ENCODE peak calls at places on chromosomes 6 and 20, in five cellular contexts. One of them, this sample, is unnamed. For H3K79me2, the result is how much of the 10 kb centered on the place peaks cover.

GRCh38 chr20:16107172-16107870 is 465.9 kb downstream of the KIF16B start:
- DNase-seq in SK-N-SH: peak
- DNase-seq in HepG2: no peak
- DNase-seq in K562: no peak
- DNase-seq in GM12878: no peak
- DNase-seq in this sample: no peak

GRCh38 chr6:57086843-57087242 is 3.1 kb upstream of the ZNF451 start:
- DNase-seq in GM12878: no peak
- DNase-seq in K562: no peak
- DNase-seq in SK-N-SH: no peak
- DNase-seq in HepG2: peak
- DNase-seq in this sample: no peak

GRCh38 chr6:71248866-71249265 is 39.7 kb upstream of the OGFRL1 start:
- DNase-seq in K562: no peak
- DNase-seq in HepG2: no peak
- DNase-seq in GM12878: no peak
- DNase-seq in SK-N-SH: no peak
- DNase-seq in this sample: no peak

GRCh38 chr6:44126320-44127149 is 717 bp downstream of the MRPL14 start:
- DNase-seq in GM12878: peak
- DNase-seq in K562: peak
- DNase-seq in SK-N-SH: peak
- DNase-seq in HepG2: peak
- DNase-seq in this sample: no peak

GRCh38 chr20:44083220-44083933 is 103.6 kb downstream of the JPH2 start:
- DNase-seq in GM12878: no peak
- DNase-seq in HepG2: no peak
- DNase-seq in K562: no peak
- DNase-seq in SK-N-SH: peak
- DNase-seq in this sample: no peak

GRCh38 chr20:64049060-64049886 is at the start of gene SOX18:
- DNase-seq in HepG2: no peak
- DNase-seq in SK-N-SH: peak
- DNase-seq in GM12878: no peak
- DNase-seq in K562: peak
- DNase-seq in this sample: no peak

GRCh38 chr6:90284236-90284744 is 12.4 kb downstream of the BACH2 start:
- DNase-seq in K562: peak
- DNase-seq in HepG2: no peak
- DNase-seq in SK-N-SH: no peak
- DNase-seq in GM12878: no peak
- DNase-seq in this sample: no peak

GRCh38 chr20:35515949-35516645 is 13.4 kb downstream of the C20orf173 start:
- DNase-seq in HepG2: no peak
- DNase-seq in SK-N-SH: no peak
- DNase-seq in GM12878: no peak
- DNase-seq in K562: peak
- DNase-seq in this sample: no peak

GRCh38 chr20:11044561-11044960 is 370.8 kb upstream of the JAG1 start:
- DNase-seq in HepG2: no peak
- DNase-seq in GM12878: no peak
- DNase-seq in SK-N-SH: no peak
- DNase-seq in K562: no peak
- DNase-seq in this sample: no peak

GRCh38 chr6:33160728-33161323 is 31.4 kb downstream of the COL11A2 start:
- DNase-seq in SK-N-SH: peak
- DNase-seq in GM12878: no peak
- DNase-seq in HepG2: no peak
- DNase-seq in K562: no peak
- DNase-seq in this sample: no peak

GRCh38 chr6:23523771-23524170 is 602.2 kb upstream of the NRSN1 start:
- DNase-seq in K562: no peak
- DNase-seq in SK-N-SH: peak
- DNase-seq in HepG2: no peak
- DNase-seq in GM12878: no peak
- DNase-seq in this sample: no peak

GRCh38 chr6:122995930-122996796 is at the start of gene CLVS2:
- DNase-seq in K562: peak
- DNase-seq in HepG2: no peak
- DNase-seq in SK-N-SH: peak
- DNase-seq in GM12878: no peak
- DNase-seq in this sample: peak

GRCh38 chr6:100620085-100620484 is 155.4 kb upstream of the SIM1 start:
- DNase-seq in GM12878: no peak
- DNase-seq in HepG2: no peak
- DNase-seq in K562: no peak
- DNase-seq in SK-N-SH: no peak
- DNase-seq in this sample: no peak

GRCh38 chr20:40111282-40111681 is 577.8 kb downstream of the MAFB start:
- DNase-seq in SK-N-SH: no peak
- DNase-seq in HepG2: no peak
- DNase-seq in GM12878: no peak
- DNase-seq in K562: no peak
- DNase-seq in this sample: no peak

GRCh38 chr6:71681234-71681867 is 205.0 kb upstream of the RIMS1 start:
- DNase-seq in SK-N-SH: no peak
- DNase-seq in GM12878: no peak
- DNase-seq in HepG2: no peak
- DNase-seq in K562: no peak
- DNase-seq in this sample: no peak

GRCh38 chr6:137213331-137213740 is 5.8 kb downstream of the IFNGR1 start:
- DNase-seq in SK-N-SH: no peak
- DNase-seq in HepG2: no peak
- DNase-seq in K562: peak
- DNase-seq in GM12878: no peak
- DNase-seq in this sample: no peak

GRCh38 chr6:168292911-168293310 is 26.7 kb downstream of the DACT2 start:
- DNase-seq in HepG2: no peak
- DNase-seq in GM12878: no peak
- DNase-seq in K562: no peak
- DNase-seq in SK-N-SH: peak
- DNase-seq in this sample: no peak

GRCh38 chr6:11260249-11261038 is 28.0 kb upstream of the NEDD9 start:
- DNase-seq in K562: no peak
- DNase-seq in GM12878: no peak
- DNase-seq in SK-N-SH: no peak
- DNase-seq in HepG2: no peak
- DNase-seq in this sample: no peak

GRCh38 chr20:58649288-58650180 is 1.5 kb upstream of the STX16 start:
- DNase-seq in HepG2: no peak
- DNase-seq in GM12878: no peak
- DNase-seq in K562: no peak
- DNase-seq in SK-N-SH: no peak
- DNase-seq in this sample: peak

GRCh38 chr6:52213127-52213526 is 27.0 kb downstream of the IL17A start:
- DNase-seq in GM12878: no peak
- DNase-seq in K562: no peak
- DNase-seq in HepG2: peak
- DNase-seq in SK-N-SH: no peak
- DNase-seq in this sample: no peak

GRCh38 chr20:859661-860294 is 26.3 kb downstream of the FAM110A start:
- DNase-seq in K562: no peak
- DNase-seq in HepG2: no peak
- DNase-seq in SK-N-SH: no peak
- DNase-seq in GM12878: no peak
- DNase-seq in this sample: no peak

GRCh38 chr6:158631678-158632537 is 12.6 kb downstream of the DYNLT1 start:
- DNase-seq in SK-N-SH: no peak
- DNase-seq in HepG2: no peak
- DNase-seq in GM12878: no peak
- DNase-seq in K562: peak
- DNase-seq in this sample: no peak

GRCh38 chr20:59520814-59521213 is 83.5 kb upstream of the PHACTR3 start:
- DNase-seq in HepG2: no peak
- DNase-seq in SK-N-SH: no peak
- DNase-seq in GM12878: no peak
- DNase-seq in K562: no peak
- DNase-seq in this sample: no peak

GRCh38 chr20:18514127-18514526 is 6.4 kb downstream of the SEC23B start:
- DNase-seq in HepG2: no peak
- DNase-seq in SK-N-SH: no peak
- DNase-seq in K562: no peak
- DNase-seq in GM12878: no peak
- DNase-seq in this sample: no peak

GRCh38 chr20:19073584-19074198 is 138.8 kb upstream of the SLC24A3 start:
- DNase-seq in HepG2: peak
- DNase-seq in K562: peak
- DNase-seq in GM12878: no peak
- DNase-seq in SK-N-SH: peak
- DNase-seq in this sample: peak

GRCh38 chr6:33426590-33427563 is 7.0 kb downstream of the SYNGAP1 start:
- DNase-seq in GM12878: no peak
- DNase-seq in K562: peak
- DNase-seq in HepG2: no peak
- DNase-seq in SK-N-SH: peak
- DNase-seq in this sample: no peak

GRCh38 chr6:149266659-149267058 is 50.9 kb upstream of the TAB2 start:
- DNase-seq in GM12878: peak
- DNase-seq in HepG2: no peak
- DNase-seq in SK-N-SH: no peak
- DNase-seq in K562: no peak
- DNase-seq in this sample: no peak

GRCh38 chr6:149265945-149266344 is 51.6 kb upstream of the TAB2 start:
- DNase-seq in K562: no peak
- DNase-seq in GM12878: no peak
- DNase-seq in HepG2: no peak
- DNase-seq in SK-N-SH: no peak
- DNase-seq in this sample: no peak

GRCh38 chr6:149268146-149268545 is 49.4 kb upstream of the TAB2 start:
- DNase-seq in SK-N-SH: no peak
- DNase-seq in HepG2: no peak
- DNase-seq in K562: no peak
- DNase-seq in GM12878: no peak
- DNase-seq in this sample: no peak

GRCh38 chr6:149267513-149268043 is 49.9 kb upstream of the TAB2 start:
- DNase-seq in HepG2: no peak
- DNase-seq in SK-N-SH: no peak
- DNase-seq in GM12878: no peak
- DNase-seq in K562: no peak
- DNase-seq in this sample: no peak

GRCh38 chr6:149268768-149269167 is 48.7 kb upstream of the TAB2 start:
- DNase-seq in GM12878: no peak
- DNase-seq in HepG2: no peak
- DNase-seq in SK-N-SH: no peak
- DNase-seq in K562: no peak
- DNase-seq in this sample: no peak
- TF ChIP-seq EP300 in GM12878: no peak
- TF ChIP-seq EP300 in HepG2: no peak
- TF ChIP-seq EP300 in SK-N-SH: no peak
- TF ChIP-seq EP300 in K562: no peak
- TF ChIP-seq EP300 in this sample: no peak

GRCh38 chr20:23080521-23080920 is 5.6 kb downstream of the CD93 start:
- DNase-seq in GM12878: no peak
- DNase-seq in HepG2: no peak
- DNase-seq in SK-N-SH: no peak
- DNase-seq in K562: no peak
- DNase-seq in this sample: no peak

GRCh38 chr20:23082846-23083552 is 3.1 kb downstream of the CD93 start:
- DNase-seq in HepG2: no peak
- DNase-seq in SK-N-SH: no peak
- DNase-seq in GM12878: no peak
- DNase-seq in K562: no peak
- DNase-seq in this sample: no peak

GRCh38 chr20:23079926-23080325 is 6.2 kb downstream of the CD93 start:
- DNase-seq in GM12878: no peak
- DNase-seq in HepG2: no peak
- DNase-seq in K562: no peak
- DNase-seq in SK-N-SH: no peak
- DNase-seq in this sample: no peak

GRCh38 chr20:23083553-23084220 is 2.4 kb downstream of the CD93 start:
- DNase-seq in GM12878: no peak
- DNase-seq in K562: no peak
- DNase-seq in SK-N-SH: no peak
- DNase-seq in HepG2: no peak
- DNase-seq in this sample: no peak

DNA sequence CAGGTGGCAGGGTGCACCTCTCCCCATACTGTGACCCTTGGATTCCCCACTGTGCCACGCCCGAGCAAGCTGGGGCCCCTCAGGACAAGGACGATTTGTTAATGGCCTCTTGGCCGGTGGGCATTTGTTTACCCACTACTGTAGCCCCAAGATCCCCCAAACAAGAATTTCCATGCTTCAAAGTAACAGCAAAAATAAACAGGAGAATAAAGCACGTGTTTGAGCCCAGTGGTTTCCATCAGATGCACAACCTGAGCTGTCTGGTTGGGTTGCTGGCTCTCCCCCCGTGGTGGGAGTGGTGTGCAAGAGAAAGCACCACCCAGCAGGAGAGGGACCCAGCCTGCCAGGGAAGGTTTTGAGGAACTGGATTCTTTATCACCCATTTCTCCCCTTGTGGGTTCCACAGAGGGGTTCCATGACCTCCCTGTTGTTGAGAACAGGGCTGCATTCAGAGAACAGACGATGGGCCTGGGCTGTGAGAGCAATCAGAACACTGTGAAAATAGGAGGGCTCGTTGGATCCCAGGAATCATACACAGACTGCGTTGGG is 4.8 kb downstream of the CD93 start:
- DNase-seq in SK-N-SH: no peak
- DNase-seq in GM12878: no peak
- DNase-seq in K562: no peak
- DNase-seq in HepG2: no peak
- DNase-seq in this sample: no peak
- H3K79me2 ChIP-seq in SK-N-SH: under half
- H3K79me2 ChIP-seq in GM12878: under half
- H3K79me2 ChIP-seq in K562: under half
- H3K79me2 ChIP-seq in HepG2: under half
- H3K79me2 ChIP-seq in this sample: under half

DNA sequence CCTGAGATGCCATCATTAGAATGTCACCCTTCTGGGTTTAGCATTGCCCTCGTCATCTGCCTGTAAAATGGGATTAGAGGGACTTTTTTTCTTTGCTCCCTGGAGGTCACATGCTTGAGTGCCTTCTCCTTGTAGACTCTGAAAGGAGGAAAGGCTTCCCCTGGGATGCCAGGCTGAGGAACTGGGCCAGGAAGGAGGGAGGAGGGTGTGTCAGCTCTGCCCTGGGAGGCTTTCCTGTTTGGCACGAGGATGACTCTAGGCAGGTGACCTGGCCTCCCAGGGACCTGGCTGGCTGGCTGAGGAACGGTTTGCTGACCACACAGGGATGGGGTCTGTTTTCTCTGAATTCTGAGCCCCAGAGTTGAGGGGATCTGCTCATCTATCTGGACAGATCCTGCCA is 137.9 kb upstream of the RNF24 start:
- DNase-seq in HepG2: no peak
- DNase-seq in GM12878: no peak
- DNase-seq in K562: no peak
- DNase-seq in SK-N-SH: no peak
- DNase-seq in this sample: no peak
- TF ChIP-seq EP300 in HepG2: no peak
- TF ChIP-seq EP300 in GM12878: no peak
- TF ChIP-seq EP300 in K562: no peak
- TF ChIP-seq EP300 in SK-N-SH: no peak
- TF ChIP-seq EP300 in this sample: no peak

DNA sequence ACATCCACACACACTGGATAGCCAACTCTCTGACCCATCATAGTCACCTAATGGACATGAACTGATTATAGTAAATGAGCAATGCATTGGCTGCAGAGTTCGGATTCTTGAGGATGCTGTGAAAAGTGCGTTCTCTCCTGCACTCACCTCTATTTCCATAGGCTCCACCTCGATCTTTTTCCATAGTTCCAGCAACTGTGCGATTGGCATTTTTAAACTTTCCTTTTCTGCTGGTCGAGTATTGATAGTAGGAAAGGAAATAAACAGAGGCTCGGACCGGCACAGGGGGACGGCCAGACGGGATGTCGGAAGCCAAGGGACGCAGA is 94.4 kb downstream of the RNASET2 start:
- DNase-seq in HepG2: no peak
- DNase-seq in SK-N-SH: peak
- DNase-seq in GM12878: no peak
- DNase-seq in K562: no peak
- DNase-seq in this sample: no peak
- H3K79me2 ChIP-seq in HepG2: under half
- H3K79me2 ChIP-seq in SK-N-SH: under half
- H3K79me2 ChIP-seq in GM12878: under half
- H3K79me2 ChIP-seq in K562: under half
- H3K79me2 ChIP-seq in this sample: under half

This sample was measured in H1.